ENCODE peak calls at places on chromosome 10, in seven cellular contexts. F is mesenchymal stem cell, S is mesendoderm, X is neuronal stem cell, N is H9, J is H1, G is trophoblast cell. R is an unnamed sample.

GRCh38 chr10:101566333-101567164 is 21.5 kb downstream of the POLL start:
- DNase-seq in F (peak; percentile 29), S (peak; percentile 40), X (no peak), N (peak; percentile 60), J (no peak), G (peak; percentile 10), R (peak; percentile 20)

GRCh38 chr10:75211007-75211735 is 575 bp downstream of the VDAC2 start:
- DNase-seq in F (peak; percentile 78), S (peak; percentile 78), X (no peak), N (no peak), J (no peak), G (peak; percentile 60), R (peak; percentile 57)

GRCh38 chr10:58266826-58267712 is 625 bp downstream of the IPMK start:
- DNase-seq in F (peak; percentile 86), S (peak; percentile 60), X (peak; percentile 30), N (peak; percentile 52), J (no peak), G (peak; percentile 96), R (peak; percentile 59)

GRCh38 chr10:117363027-117363426 is 12.2 kb downstream of the PDZD8 start:
- DNase-seq in F (peak; percentile 35), S (no peak), X (no peak), N (no peak), J (no peak), G (no peak), R (peak; percentile 78)

GRCh38 chr10:89419548-89419947 is 5.2 kb downstream of the IFIT5 start:
- DNase-seq in F (peak; percentile 38), S (peak; percentile 31), X (no peak), N (no peak), J (no peak), G (no peak), R (peak; percentile 31)

GRCh38 chr10:77939561-77940001 is 13.0 kb upstream of the DLG5 start:
- DNase-seq in F (peak; percentile 86), S (peak; percentile 71), X (no peak), N (no peak), J (no peak), G (no peak), R (peak; percentile 76)

GRCh38 chr10:114142018-114142417 is 32.0 kb downstream of the CCDC186 start:
- DNase-seq in F (peak; percentile 21), S (no peak), X (no peak), N (no peak), J (no peak), G (no peak), R (no peak)

GRCh38 chr10:87706731-87707130 is 47.1 kb downstream of the PAPSS2 start:
- DNase-seq in F (no peak), S (no peak), X (no peak), N (no peak), J (no peak), G (no peak), R (peak; percentile 41)

GRCh38 chr10:11113156-11113555 is 95.5 kb downstream of the CELF2 start:
- DNase-seq in F (no peak), S (no peak), X (no peak), N (no peak), J (no peak), G (peak; percentile 2), R (no peak)

GRCh38 chr10:129546106-129546505 is 79.1 kb downstream of the MGMT start:
- DNase-seq in F (no peak), S (peak; percentile 9), X (no peak), N (no peak), J (no peak), G (no peak), R (no peak)
- H2BK120ac ChIP-seq in F (no peak overlapping the region), S (no peak overlapping the region), X (no peak overlapping the region), N (no peak overlapping the region), J (no peak overlapping the region), G (no peak overlapping the region), R (no peak overlapping the region)

GRCh38 chr10:91219371-91220193 is 881 bp upstream of the PCGF5 start:
- DNase-seq in F (no peak), S (no peak), X (no peak), N (no peak), J (no peak), G (no peak), R (peak; percentile 29)

GRCh38 chr10:91211675-91212074 is 8.8 kb upstream of the PCGF5 start:
- DNase-seq in F (no peak), S (peak; percentile 10), X (no peak), N (no peak), J (no peak), G (no peak), R (no peak)

GRCh38 chr10:91210435-91210834 is 10.0 kb upstream of the PCGF5 start:
- DNase-seq in F (no peak), S (no peak), X (no peak), N (no peak), J (no peak), G (no peak), R (no peak)

GRCh38 chr10:91215384-91215783 is 5.1 kb upstream of the PCGF5 start:
- DNase-seq in F (no peak), S (no peak), X (no peak), N (no peak), J (no peak), G (no peak), R (no peak)

GRCh38 chr10:91214906-91215305 is 5.6 kb upstream of the PCGF5 start:
- DNase-seq in F (no peak), S (no peak), X (no peak), N (no peak), J (no peak), G (no peak), R (no peak)
- H3K27ac ChIP-seq in F (no peak overlapping the region), S (no peak overlapping the region), X (no peak overlapping the region), N (no peak overlapping the region), J (no peak overlapping the region), G (no peak overlapping the region), R (no peak overlapping the region)

GRCh38 chr10:125370578-125370977 is 210.2 kb upstream of the CTBP2 start:
- DNase-seq in F (no peak), S (peak; percentile 96), X (peak; percentile 66), N (peak; percentile 96), J (peak; percentile 88), G (peak; percentile 25), R (no peak)

GRCh38 chr10:125375210-125375609 is 214.8 kb upstream of the CTBP2 start:
- DNase-seq in F (no peak), S (peak; percentile 6), X (no peak), N (no peak), J (no peak), G (no peak), R (peak; percentile 2)

GRCh38 chr10:125377368-125377767 is 217.0 kb upstream of the CTBP2 start:
- DNase-seq in F (no peak), S (no peak), X (no peak), N (no peak), J (no peak), G (no peak), R (no peak)

GRCh38 chr10:125369382-125370326 is 209.3 kb upstream of the CTBP2 start:
- DNase-seq in F (no peak), S (no peak), X (no peak), N (no peak), J (no peak), G (no peak), R (no peak)

GRCh38 chr10:125373546-125373945 is 213.2 kb upstream of the CTBP2 start:
- DNase-seq in F (no peak), S (no peak), X (no peak), N (no peak), J (no peak), G (peak; percentile 81), R (no peak)
- H2BK120ac ChIP-seq in F (no peak overlapping the region), S (no peak overlapping the region), X (no peak overlapping the region), N (no peak overlapping the region), J (no peak overlapping the region), G (no peak overlapping the region), R (no peak overlapping the region)

GRCh38 chr10:122234416-122234815 is 36.7 kb upstream of the BTBD16 start:
- DNase-seq in F (no peak), S (no peak), X (no peak), N (no peak), J (no peak), G (no peak), R (peak; percentile 39)

GRCh38 chr10:122230222-122230621 is 40.9 kb upstream of the BTBD16 start:
- DNase-seq in F (no peak), S (no peak), X (no peak), N (no peak), J (no peak), G (no peak), R (no peak)

GRCh38 chr10:122233857-122234348 is 37.2 kb upstream of the BTBD16 start:
- DNase-seq in F (no peak), S (no peak), X (no peak), N (no peak), J (no peak), G (no peak), R (no peak)

GRCh38 chr10:122229678-122230077 is 41.4 kb upstream of the BTBD16 start:
- DNase-seq in F (no peak), S (no peak), X (no peak), N (no peak), J (no peak), G (no peak), R (no peak)

GRCh38 chr10:122232781-122233180 is 38.3 kb upstream of the BTBD16 start:
- DNase-seq in F (no peak), S (no peak), X (no peak), N (no peak), J (no peak), G (no peak), R (peak; percentile 95)
- H3K27ac ChIP-seq in F (no peak overlapping the region), S (no peak overlapping the region), X (no peak overlapping the region), N (no peak overlapping the region), J (no peak overlapping the region), G (no peak overlapping the region), R (peak overlapping the region; percentile 0)

GRCh38 chr10:59857921-59858320 is 48.4 kb downstream of the CCDC6 start:
- DNase-seq in F (no peak), S (no peak), X (no peak), N (no peak), J (no peak), G (no peak), R (no peak)

GRCh38 chr10:59854571-59854970 is 51.8 kb downstream of the CCDC6 start:
- DNase-seq in F (no peak), S (no peak), X (no peak), N (no peak), J (no peak), G (peak; percentile 74), R (no peak)

GRCh38 chr10:59857049-59857448 is 49.3 kb downstream of the CCDC6 start:
- DNase-seq in F (no peak), S (no peak), X (no peak), N (no peak), J (no peak), G (no peak), R (peak; percentile 11)

GRCh38 chr10:59852671-59853070 is 53.7 kb downstream of the CCDC6 start:
- DNase-seq in F (no peak), S (no peak), X (no peak), N (no peak), J (no peak), G (no peak), R (no peak)

GRCh38 chr10:59856104-59856503 is 50.3 kb downstream of the CCDC6 start:
- DNase-seq in F (no peak), S (no peak), X (no peak), N (no peak), J (no peak), G (no peak), R (no peak)
- H2BK120ac ChIP-seq in F (no peak overlapping the region), S (no peak overlapping the region), X (no peak overlapping the region), N (no peak overlapping the region), J (no peak overlapping the region), G (no peak overlapping the region), R (no peak overlapping the region)

R was measured in IMR-90.